ENCODE peak calls at places on chromosomes 7 and 10, in seven cellular contexts. One of them, this sample, is unnamed.

GRCh38 chr7:98283127-98283886 is 1.8 kb downstream of the BRI3 start:
- DNase-seq in stimulated activated CD4-positive, alpha-beta T cell treated with anti-CD3 and anti-CD28 coated beads, Interleukin-1b, Interleukin-23, amount 100 ng/mL, for 48 hours: no peak
- DNase-seq in LoVo: no peak
- DNase-seq in astrocyte of the cerebellum: no peak
- DNase-seq in T-helper 2 cell: no peak
- DNase-seq in AG04450: no peak
- DNase-seq in HT1080: peak
- DNase-seq in this sample: no peak

GRCh38 chr10:48454302-48455054 is 148.0 kb downstream of the MAPK8 start:
- DNase-seq in stimulated activated CD4-positive, alpha-beta T cell treated with anti-CD3 and anti-CD28 coated beads, Interleukin-1b, Interleukin-23, amount 100 ng/mL, for 48 hours: no peak
- DNase-seq in LoVo: no peak
- DNase-seq in astrocyte of the cerebellum: no peak
- DNase-seq in T-helper 2 cell: no peak
- DNase-seq in AG04450: no peak
- DNase-seq in HT1080: no peak
- DNase-seq in this sample: no peak

GRCh38 chr7:119842337-119842736 is 430.6 kb upstream of the KCND2 start:
- DNase-seq in stimulated activated CD4-positive, alpha-beta T cell treated with anti-CD3 and anti-CD28 coated beads, Interleukin-1b, Interleukin-23, amount 100 ng/mL, for 48 hours: no peak
- DNase-seq in LoVo: no peak
- DNase-seq in astrocyte of the cerebellum: no peak
- DNase-seq in T-helper 2 cell: no peak
- DNase-seq in AG04450: no peak
- DNase-seq in HT1080: no peak
- DNase-seq in this sample: no peak

GRCh38 chr7:50612704-50613103 is 47.5 kb upstream of the DDC start:
- DNase-seq in stimulated activated CD4-positive, alpha-beta T cell treated with anti-CD3 and anti-CD28 coated beads, Interleukin-1b, Interleukin-23, amount 100 ng/mL, for 48 hours: no peak
- DNase-seq in LoVo: no peak
- DNase-seq in astrocyte of the cerebellum: no peak
- DNase-seq in T-helper 2 cell: no peak
- DNase-seq in AG04450: no peak
- DNase-seq in HT1080: no peak
- DNase-seq in this sample: no peak

GRCh38 chr10:69453759-69454158 is 2.5 kb downstream of the TSPAN15 start:
- DNase-seq in stimulated activated CD4-positive, alpha-beta T cell treated with anti-CD3 and anti-CD28 coated beads, Interleukin-1b, Interleukin-23, amount 100 ng/mL, for 48 hours: no peak
- DNase-seq in LoVo: no peak
- DNase-seq in astrocyte of the cerebellum: no peak
- DNase-seq in T-helper 2 cell: no peak
- DNase-seq in AG04450: no peak
- DNase-seq in HT1080: no peak
- DNase-seq in this sample: no peak

GRCh38 chr7:22885824-22886255 is 63.2 kb upstream of the TOMM7 start:
- DNase-seq in stimulated activated CD4-positive, alpha-beta T cell treated with anti-CD3 and anti-CD28 coated beads, Interleukin-1b, Interleukin-23, amount 100 ng/mL, for 48 hours: peak
- DNase-seq in LoVo: no peak
- DNase-seq in astrocyte of the cerebellum: no peak
- DNase-seq in T-helper 2 cell: peak
- DNase-seq in AG04450: no peak
- DNase-seq in HT1080: peak
- DNase-seq in this sample: peak

GRCh38 chr7:110309941-110310340 is 781.0 kb upstream of the LRRN3 start:
- DNase-seq in stimulated activated CD4-positive, alpha-beta T cell treated with anti-CD3 and anti-CD28 coated beads, Interleukin-1b, Interleukin-23, amount 100 ng/mL, for 48 hours: no peak
- DNase-seq in LoVo: no peak
- DNase-seq in astrocyte of the cerebellum: no peak
- DNase-seq in T-helper 2 cell: no peak
- DNase-seq in AG04450: peak
- DNase-seq in HT1080: no peak
- DNase-seq in this sample: no peak

GRCh38 chr10:75202321-75203096 is 8.1 kb upstream of the VDAC2 start:
- DNase-seq in stimulated activated CD4-positive, alpha-beta T cell treated with anti-CD3 and anti-CD28 coated beads, Interleukin-1b, Interleukin-23, amount 100 ng/mL, for 48 hours: no peak
- DNase-seq in LoVo: peak
- DNase-seq in astrocyte of the cerebellum: no peak
- DNase-seq in T-helper 2 cell: no peak
- DNase-seq in AG04450: no peak
- DNase-seq in HT1080: peak
- DNase-seq in this sample: no peak

This sample was measured in NK-92 treated with Interleukin-12 subunit alpha and Interleukin-12 subunit beta, amount 100 ng/mL, for 24 hours.